ENCODE peak calls at places on chromosome 12, in five cellular contexts. One of them, this sample, is unnamed.

GRCh38 chr12:24075650-24076049 is 126.2 kb upstream of the SOX5 start:
- DNase-seq in fibroblast of pulmonary artery: no peak
- DNase-seq in upper lobe of right lung: no peak
- DNase-seq in thoracic aorta: no peak
- DNase-seq in heart right ventricle: no peak
- DNase-seq in this sample: no peak

GRCh38 chr12:47021298-47021697 is 58.1 kb upstream of the PCED1B start:
- DNase-seq in fibroblast of pulmonary artery: peak
- DNase-seq in upper lobe of right lung: no peak
- DNase-seq in thoracic aorta: no peak
- DNase-seq in heart right ventricle: peak
- DNase-seq in this sample: peak

GRCh38 chr12:4978737-4979136 is 64.9 kb upstream of the KCNA5 start:
- DNase-seq in fibroblast of pulmonary artery: no peak
- DNase-seq in upper lobe of right lung: no peak
- DNase-seq in thoracic aorta: no peak
- DNase-seq in heart right ventricle: no peak
- DNase-seq in this sample: peak

GRCh38 chr12:65648461-65648860 is 175.8 kb upstream of the HMGA2 start:
- DNase-seq in fibroblast of pulmonary artery: no peak
- DNase-seq in upper lobe of right lung: no peak
- DNase-seq in thoracic aorta: no peak
- DNase-seq in heart right ventricle: no peak
- DNase-seq in this sample: no peak

GRCh38 chr12:78585132-78585531 is 279.4 kb upstream of the SYT1 start:
- DNase-seq in fibroblast of pulmonary artery: no peak
- DNase-seq in upper lobe of right lung: no peak
- DNase-seq in thoracic aorta: no peak
- DNase-seq in heart right ventricle: no peak
- DNase-seq in this sample: no peak

GRCh38 chr12:90589966-90590365 is 365.0 kb downstream of the CCER1 start:
- DNase-seq in fibroblast of pulmonary artery: no peak
- DNase-seq in upper lobe of right lung: no peak
- DNase-seq in thoracic aorta: no peak
- DNase-seq in heart right ventricle: no peak
- DNase-seq in this sample: peak

GRCh38 chr12:2877959-2878732 is 1.1 kb downstream of the RHNO1 start:
- DNase-seq in fibroblast of pulmonary artery: peak
- DNase-seq in upper lobe of right lung: no peak
- DNase-seq in thoracic aorta: no peak
- DNase-seq in heart right ventricle: no peak
- DNase-seq in this sample: peak

GRCh38 chr12:542290-543113 is 82.8 kb downstream of the B4GALNT3 start:
- DNase-seq in fibroblast of pulmonary artery: no peak
- DNase-seq in upper lobe of right lung: no peak
- DNase-seq in thoracic aorta: no peak
- DNase-seq in heart right ventricle: no peak
- DNase-seq in this sample: no peak

GRCh38 chr12:18747960-18748359 is 10.0 kb downstream of the CAPZA3 start:
- DNase-seq in fibroblast of pulmonary artery: peak
- DNase-seq in upper lobe of right lung: no peak
- DNase-seq in thoracic aorta: no peak
- DNase-seq in heart right ventricle: no peak
- DNase-seq in this sample: peak

GRCh38 chr12:130562711-130563110 is 153.4 kb downstream of the RIMBP2 start:
- DNase-seq in fibroblast of pulmonary artery: no peak
- DNase-seq in upper lobe of right lung: no peak
- DNase-seq in thoracic aorta: no peak
- DNase-seq in heart right ventricle: no peak
- DNase-seq in this sample: no peak

GRCh38 chr12:27779416-27779815 is 617 bp upstream of the KLHL42 start:
- DNase-seq in fibroblast of pulmonary artery: peak
- DNase-seq in upper lobe of right lung: no peak
- DNase-seq in thoracic aorta: no peak
- DNase-seq in heart right ventricle: no peak
- DNase-seq in this sample: no peak

GRCh38 chr12:4555804-4556203 is 6.2 kb upstream of the DYRK4 start:
- DNase-seq in fibroblast of pulmonary artery: no peak
- DNase-seq in upper lobe of right lung: no peak
- DNase-seq in thoracic aorta: no peak
- DNase-seq in heart right ventricle: no peak
- DNase-seq in this sample: peak

GRCh38 chr12:1502441-1502785 is 92.0 kb downstream of the FBXL14 start:
- DNase-seq in fibroblast of pulmonary artery: peak
- DNase-seq in upper lobe of right lung: no peak
- DNase-seq in thoracic aorta: no peak
- DNase-seq in heart right ventricle: no peak
- DNase-seq in this sample: peak

GRCh38 chr12:13304924-13305323 is 108.4 kb downstream of the EMP1 start:
- DNase-seq in fibroblast of pulmonary artery: no peak
- DNase-seq in upper lobe of right lung: no peak
- DNase-seq in thoracic aorta: no peak
- DNase-seq in heart right ventricle: no peak
- DNase-seq in this sample: no peak

GRCh38 chr12:66144796-66145754 is 14.5 kb upstream of the LLPH start:
- DNase-seq in fibroblast of pulmonary artery: peak
- DNase-seq in upper lobe of right lung: no peak
- DNase-seq in thoracic aorta: no peak
- DNase-seq in heart right ventricle: peak
- DNase-seq in this sample: peak

GRCh38 chr12:110780448-110780847 is 37.8 kb upstream of the PPP1CC start:
- DNase-seq in fibroblast of pulmonary artery: no peak
- DNase-seq in upper lobe of right lung: no peak
- DNase-seq in thoracic aorta: no peak
- DNase-seq in heart right ventricle: no peak
- DNase-seq in this sample: no peak

GRCh38 chr12:130644124-130644523 is 72.0 kb downstream of the RIMBP2 start:
- DNase-seq in fibroblast of pulmonary artery: no peak
- DNase-seq in upper lobe of right lung: no peak
- DNase-seq in thoracic aorta: no peak
- DNase-seq in heart right ventricle: no peak
- DNase-seq in this sample: no peak

GRCh38 chr12:92431146-92431545 is 271.6 kb upstream of the PLEKHG7 start:
- DNase-seq in fibroblast of pulmonary artery: no peak
- DNase-seq in upper lobe of right lung: no peak
- DNase-seq in thoracic aorta: no peak
- DNase-seq in heart right ventricle: no peak
- DNase-seq in this sample: no peak

GRCh38 chr12:128811806-128812205 is 12.0 kb downstream of the SLC15A4 start:
- DNase-seq in fibroblast of pulmonary artery: no peak
- DNase-seq in upper lobe of right lung: no peak
- DNase-seq in thoracic aorta: no peak
- DNase-seq in heart right ventricle: no peak
- DNase-seq in this sample: no peak

GRCh38 chr12:46507766-46508165 is 135.2 kb upstream of the SLC38A2 start:
- DNase-seq in fibroblast of pulmonary artery: no peak
- DNase-seq in upper lobe of right lung: no peak
- DNase-seq in thoracic aorta: no peak
- DNase-seq in heart right ventricle: no peak
- DNase-seq in this sample: no peak

GRCh38 chr12:111038941-111039340 is 118.6 kb upstream of the MYL2 start:
- DNase-seq in fibroblast of pulmonary artery: no peak
- DNase-seq in upper lobe of right lung: no peak
- DNase-seq in thoracic aorta: no peak
- DNase-seq in heart right ventricle: no peak
- DNase-seq in this sample: no peak

GRCh38 chr12:28780096-28780495 is 369.0 kb upstream of the FAR2 start:
- DNase-seq in fibroblast of pulmonary artery: peak
- DNase-seq in upper lobe of right lung: no peak
- DNase-seq in thoracic aorta: no peak
- DNase-seq in heart right ventricle: no peak
- DNase-seq in this sample: peak

GRCh38 chr12:95633049-95633545 is 81.8 kb upstream of the USP44 start:
- DNase-seq in fibroblast of pulmonary artery: peak
- DNase-seq in upper lobe of right lung: peak
- DNase-seq in thoracic aorta: peak
- DNase-seq in heart right ventricle: no peak
- DNase-seq in this sample: peak

GRCh38 chr12:124767075-124767821 is 96.4 kb downstream of the SCARB1 start:
- DNase-seq in fibroblast of pulmonary artery: peak
- DNase-seq in upper lobe of right lung: peak
- DNase-seq in thoracic aorta: no peak
- DNase-seq in heart right ventricle: peak
- DNase-seq in this sample: peak

GRCh38 chr12:86389949-86390348 is 133.8 kb upstream of the MGAT4C start:
- DNase-seq in fibroblast of pulmonary artery: peak
- DNase-seq in upper lobe of right lung: no peak
- DNase-seq in thoracic aorta: no peak
- DNase-seq in heart right ventricle: no peak
- DNase-seq in this sample: no peak

GRCh38 chr12:126243814-126244213 is 1178.6 kb downstream of the AACS start:
- DNase-seq in fibroblast of pulmonary artery: no peak
- DNase-seq in upper lobe of right lung: no peak
- DNase-seq in thoracic aorta: no peak
- DNase-seq in heart right ventricle: no peak
- DNase-seq in this sample: no peak

GRCh38 chr12:90514325-90514724 is 440.7 kb downstream of the CCER1 start:
- DNase-seq in fibroblast of pulmonary artery: peak
- DNase-seq in upper lobe of right lung: no peak
- DNase-seq in thoracic aorta: no peak
- DNase-seq in heart right ventricle: peak
- DNase-seq in this sample: peak

GRCh38 chr12:131950182-131950913 is 606 bp downstream of the EP400 start:
- DNase-seq in fibroblast of pulmonary artery: no peak
- DNase-seq in upper lobe of right lung: peak
- DNase-seq in thoracic aorta: no peak
- DNase-seq in heart right ventricle: no peak
- DNase-seq in this sample: no peak

GRCh38 chr12:122081697-122082221 is 3.2 kb downstream of the MLXIP start:
- DNase-seq in fibroblast of pulmonary artery: peak
- DNase-seq in upper lobe of right lung: peak
- DNase-seq in thoracic aorta: no peak
- DNase-seq in heart right ventricle: peak
- DNase-seq in this sample: peak

GRCh38 chr12:47095446-47096236 is 15.9 kb upstream of the AMIGO2 start:
- DNase-seq in fibroblast of pulmonary artery: peak
- DNase-seq in upper lobe of right lung: no peak
- DNase-seq in thoracic aorta: no peak
- DNase-seq in heart right ventricle: no peak
- DNase-seq in this sample: peak

DNA sequence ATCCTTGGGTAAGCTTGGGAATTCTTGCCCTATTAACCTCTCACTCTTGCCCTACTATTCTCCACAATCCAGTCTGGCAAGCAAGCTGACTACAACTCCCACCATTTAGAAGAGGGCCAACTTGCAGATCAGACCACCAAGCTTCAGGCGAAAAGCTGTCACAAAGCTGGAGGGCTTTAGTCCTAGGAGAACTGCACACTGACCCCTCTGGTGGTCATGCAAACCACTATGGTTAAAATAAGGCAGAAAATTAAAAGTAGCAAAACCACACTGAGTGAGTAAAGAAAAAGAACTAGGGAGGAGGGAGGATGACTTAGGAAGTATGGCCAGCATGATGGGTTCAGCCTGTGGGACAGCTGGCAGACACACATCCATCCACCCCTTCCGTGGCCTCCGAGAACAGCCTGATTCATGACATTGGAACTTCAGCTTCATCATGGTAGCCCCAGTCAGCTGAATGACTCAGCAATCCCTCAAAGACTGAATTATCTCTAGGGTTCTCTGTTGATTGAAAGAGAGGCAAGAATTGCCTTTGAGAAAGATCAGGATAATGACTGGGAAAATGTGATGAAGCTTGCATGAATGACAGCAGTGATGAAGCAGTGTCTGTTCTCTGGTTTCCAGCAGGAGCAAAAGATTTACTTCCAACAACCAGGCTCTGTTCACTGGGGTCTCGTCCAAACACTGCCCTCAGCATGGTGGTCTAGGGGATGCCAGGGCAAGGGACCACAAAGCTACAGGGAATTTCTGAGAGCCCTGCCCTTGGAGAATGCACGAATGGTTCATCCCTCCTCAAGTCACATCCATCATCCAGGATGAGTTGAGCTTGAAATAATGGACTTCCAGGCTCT is 24.4 kb downstream of the PITPNM2 start:
- DNase-seq in fibroblast of pulmonary artery: peak
- DNase-seq in upper lobe of right lung: no peak
- DNase-seq in thoracic aorta: no peak
- DNase-seq in heart right ventricle: no peak
- DNase-seq in this sample: peak
- TF ChIP-seq CTCF in fibroblast of pulmonary artery: peak
- TF ChIP-seq CTCF in upper lobe of right lung: no peak
- TF ChIP-seq CTCF in thoracic aorta: no peak
- TF ChIP-seq CTCF in heart right ventricle: no peak
- TF ChIP-seq CTCF in this sample: peak

GRCh38 chr12:6360080-6360571 is 15.2 kb downstream of the SCNN1A start:
- DNase-seq in fibroblast of pulmonary artery: no peak
- DNase-seq in upper lobe of right lung: no peak
- DNase-seq in thoracic aorta: no peak
- DNase-seq in heart right ventricle: no peak
- DNase-seq in this sample: no peak
- H3K4me3 ChIP-seq in fibroblast of pulmonary artery: no peak
- H3K4me3 ChIP-seq in upper lobe of right lung: no peak
- H3K4me3 ChIP-seq in thoracic aorta: no peak
- H3K4me3 ChIP-seq in heart right ventricle: no peak
- H3K4me3 ChIP-seq in this sample: no peak

GRCh38 chr12:57726884-57727757 is 11.4 kb downstream of the AGAP2 start:
- DNase-seq in fibroblast of pulmonary artery: no peak
- DNase-seq in upper lobe of right lung: peak
- DNase-seq in thoracic aorta: no peak
- DNase-seq in heart right ventricle: no peak
- DNase-seq in this sample: no peak
- TF ChIP-seq CTCF in fibroblast of pulmonary artery: peak
- TF ChIP-seq CTCF in upper lobe of right lung: peak
- TF ChIP-seq CTCF in thoracic aorta: peak
- TF ChIP-seq CTCF in heart right ventricle: peak
- TF ChIP-seq CTCF in this sample: peak

GRCh38 chr12:52082668-52082987 is 3.1 kb downstream of the SMIM41 start:
- DNase-seq in fibroblast of pulmonary artery: no peak
- DNase-seq in upper lobe of right lung: no peak
- DNase-seq in thoracic aorta: no peak
- DNase-seq in heart right ventricle: no peak
- DNase-seq in this sample: no peak

GRCh38 chr12:52080403-52081201 is 1.1 kb downstream of the SMIM41 start:
- DNase-seq in fibroblast of pulmonary artery: no peak
- DNase-seq in upper lobe of right lung: peak
- DNase-seq in thoracic aorta: no peak
- DNase-seq in heart right ventricle: no peak
- DNase-seq in this sample: no peak

GRCh38 chr12:52082026-52082667 is 2.6 kb downstream of the SMIM41 start:
- DNase-seq in fibroblast of pulmonary artery: peak
- DNase-seq in upper lobe of right lung: peak
- DNase-seq in thoracic aorta: no peak
- DNase-seq in heart right ventricle: peak
- DNase-seq in this sample: peak

GRCh38 chr12:52079576-52080402 is at the start of gene SMIM41:
- DNase-seq in fibroblast of pulmonary artery: no peak
- DNase-seq in upper lobe of right lung: peak
- DNase-seq in thoracic aorta: no peak
- DNase-seq in heart right ventricle: no peak
- DNase-seq in this sample: no peak

DNA sequence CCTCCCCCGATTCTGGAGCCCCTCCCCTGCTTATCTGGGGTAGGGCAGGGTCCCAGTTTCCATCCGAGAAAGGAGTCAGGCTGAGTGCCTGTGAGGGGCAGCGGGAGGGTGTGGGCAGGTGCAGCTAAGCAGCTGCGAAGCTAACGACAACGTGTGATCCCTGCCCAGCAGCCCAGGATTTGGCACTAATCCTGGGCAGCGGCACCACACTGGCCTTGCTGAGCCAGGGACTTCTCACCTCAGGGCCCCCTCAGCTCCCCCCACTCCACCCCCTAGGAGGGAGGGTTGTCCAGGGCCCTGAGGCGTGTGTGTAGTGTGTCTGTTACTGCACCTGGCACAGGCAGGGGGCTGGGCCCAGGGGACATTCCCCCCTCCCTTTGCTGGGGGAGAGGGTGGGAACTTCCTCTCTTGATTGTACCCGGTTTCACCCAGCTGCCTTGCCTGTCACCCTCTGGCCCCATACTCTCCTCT is 1.8 kb downstream of the SMIM41 start:
- DNase-seq in fibroblast of pulmonary artery: no peak
- DNase-seq in upper lobe of right lung: peak
- DNase-seq in thoracic aorta: no peak
- DNase-seq in heart right ventricle: no peak
- DNase-seq in this sample: no peak
- H3K4me3 ChIP-seq in fibroblast of pulmonary artery: no peak
- H3K4me3 ChIP-seq in upper lobe of right lung: peak
- H3K4me3 ChIP-seq in thoracic aorta: no peak
- H3K4me3 ChIP-seq in heart right ventricle: no peak
- H3K4me3 ChIP-seq in this sample: no peak

This sample was measured in AG10803.